ENCODE peak calls at places on chromosome 18, in ten cellular contexts. S is endothelial cell, Q is heart left ventricle, F is left lung, H is esophagus squamous epithelium, P is progenitor cell of endocrine pancreas, J is GM10248, K is GM12865, G is bronchial epithelial cell, X is prostate gland. D is an unnamed sample.

GRCh38 chr18:53018791-53019190 is 678.8 kb downstream of the DCC start:
- DNase-seq in F (no peak), H (no peak), S (no peak), K (no peak), P (no peak), Q (no peak), G (peak), J (no peak), X (no peak), D (no peak)

GRCh38 chr18:55838841-55839240 is 250.8 kb upstream of the TCF4 start:
- DNase-seq in P (no peak), H (no peak), G (peak), Q (no peak), F (no peak), X (no peak), S (no peak), J (no peak), K (no peak), D (no peak)

GRCh38 chr18:28115149-28115550 is 61.8 kb downstream of the CDH2 start:
- DNase-seq in F (no peak), K (no peak), H (no peak), J (no peak), Q (no peak), G (peak), P (no peak), S (no peak), X (no peak), D (no peak)

GRCh38 chr18:48815581-48816324 is 135.0 kb downstream of the SMAD7 start:
- DNase-seq in J (no peak), K (no peak), G (no peak), S (no peak), H (no peak), Q (no peak), X (no peak), F (no peak), P (no peak), D (no peak)

GRCh38 chr18:24986611-24987270 is 365.2 kb downstream of the ZNF521 start:
- DNase-seq in S (no peak), J (no peak), P (no peak), K (no peak), Q (no peak), F (no peak), G (peak), H (no peak), X (no peak), D (no peak)

GRCh38 chr18:13112982-13113381 is 105.6 kb upstream of the LDLRAD4 start:
- DNase-seq in S (peak), P (peak), G (peak), H (no peak), Q (peak), J (no peak), X (no peak), K (no peak), F (no peak), D (no peak)

GRCh38 chr18:41906528-41907256 is 48.3 kb upstream of the PIK3C3 start:
- DNase-seq in F (no peak), G (peak), X (no peak), K (peak), P (no peak), S (no peak), Q (no peak), H (no peak), J (peak), D (no peak)

GRCh38 chr18:58639751-58640427 is 11.0 kb upstream of the ALPK2 start:
- DNase-seq in F (no peak), P (no peak), K (peak), G (peak), H (no peak), J (no peak), S (no peak), Q (no peak), X (no peak), D (no peak)

GRCh38 chr18:71036783-71037182 is 747.9 kb downstream of the SOCS6 start:
- DNase-seq in G (peak), S (no peak), Q (no peak), K (no peak), P (no peak), J (no peak), X (no peak), F (no peak), H (no peak), D (no peak)

GRCh38 chr18:21991081-21991534 is 178.3 kb upstream of the GATA6 start:
- DNase-seq in H (no peak), P (no peak), J (no peak), S (no peak), F (no peak), Q (no peak), K (no peak), G (no peak), X (no peak), D (no peak)

GRCh38 chr18:70132999-70133398 is 72.5 kb downstream of the RTTN start:
- DNase-seq in X (peak), S (no peak), H (no peak), F (no peak), J (no peak), G (peak), K (no peak), Q (no peak), P (no peak), D (no peak)

GRCh38 chr18:48798334-48799197 is 152.2 kb downstream of the SMAD7 start:
- DNase-seq in P (no peak), S (no peak), X (no peak), K (no peak), F (no peak), Q (peak), J (no peak), G (no peak), H (no peak), D (peak)

GRCh38 chr18:73707035-73707434 is 440.6 kb downstream of the FBXO15 start:
- DNase-seq in H (no peak), K (no peak), F (no peak), S (no peak), P (no peak), X (no peak), G (peak), J (no peak), Q (no peak), D (no peak)

GRCh38 chr18:12744103-12744502 is 41.3 kb downstream of the PSMG2 start:
- DNase-seq in P (no peak), J (peak), G (peak), Q (no peak), H (no peak), F (no peak), X (no peak), S (no peak), K (peak), D (no peak)

GRCh38 chr18:5582849-5583667 is 39.3 kb upstream of the EPB41L3 start:
- DNase-seq in H (no peak), J (no peak), S (no peak), X (no peak), Q (no peak), K (no peak), F (no peak), P (no peak), G (no peak), D (no peak)

GRCh38 chr18:22432672-22433137 is 15.0 kb upstream of the CTAGE1 start:
- DNase-seq in J (no peak), Q (peak), K (no peak), S (no peak), P (no peak), G (peak), F (no peak), X (no peak), H (no peak), D (peak)

GRCh38 chr18:2424420-2424819 is 146.9 kb downstream of the METTL4 start:
- DNase-seq in F (no peak), K (no peak), J (no peak), G (peak), Q (no peak), S (no peak), H (no peak), P (no peak), X (no peak), D (no peak)

GRCh38 chr18:74534981-74535649 is 815 bp downstream of the CNDP1 start:
- DNase-seq in Q (no peak), F (no peak), K (peak), P (no peak), X (no peak), S (no peak), H (no peak), J (no peak), G (no peak), D (no peak)

GRCh38 chr18:32346667-32347066 is 124.0 kb downstream of the GAREM1 start:
- DNase-seq in S (no peak), K (no peak), H (no peak), X (no peak), P (no peak), J (no peak), F (no peak), Q (no peak), G (no peak), D (no peak)

GRCh38 chr18:1104265-1104792 is 199.7 kb downstream of the ADCYAP1 start:
- DNase-seq in X (no peak), H (no peak), K (no peak), F (no peak), G (no peak), J (no peak), Q (no peak), S (no peak), P (no peak), D (no peak)

GRCh38 chr18:67516432-67517223 is at the start of gene DSEL:
- DNase-seq in P (peak), X (peak), J (peak), F (peak), K (peak), H (peak), S (peak), Q (peak), G (peak), D (peak)

GRCh38 chr18:71239111-71239624 is 950.3 kb downstream of the SOCS6 start:
- DNase-seq in Q (no peak), X (no peak), S (no peak), P (no peak), K (no peak), J (no peak), G (no peak), H (no peak), F (no peak), D (no peak)

GRCh38 chr18:48942554-48943261 is 8.1 kb downstream of the SMAD7 start:
- DNase-seq in X (no peak), Q (no peak), J (no peak), F (no peak), K (no peak), G (peak), S (no peak), H (no peak), P (peak), D (no peak)

GRCh38 chr18:71012789-71013188 is 723.9 kb downstream of the SOCS6 start:
- DNase-seq in F (no peak), H (no peak), Q (no peak), J (no peak), G (no peak), X (no peak), P (no peak), K (no peak), S (no peak), D (no peak)

GRCh38 chr18:2310824-2311349 is 260.4 kb downstream of the METTL4 start:
- DNase-seq in X (no peak), J (no peak), P (no peak), G (no peak), F (no peak), S (no peak), K (no peak), Q (no peak), H (no peak), D (no peak)

GRCh38 chr18:74281011-74281638 is 10.6 kb downstream of the CYB5A start:
- DNase-seq in F (no peak), S (no peak), G (no peak), Q (no peak), P (no peak), X (no peak), J (peak), H (no peak), K (no peak), D (no peak)

GRCh38 chr18:39772155-39772919 is 2182.7 kb upstream of the PIK3C3 start:
- DNase-seq in G (peak), P (no peak), K (no peak), F (no peak), Q (no peak), H (no peak), J (no peak), X (no peak), S (no peak), D (no peak)

GRCh38 chr18:56161604-56162003 is 476.8 kb downstream of the TXNL1 start:
- DNase-seq in F (no peak), P (no peak), J (no peak), G (no peak), X (no peak), S (no peak), H (no peak), Q (no peak), K (no peak), D (no peak)

GRCh38 chr18:67966224-67966623 is 449.7 kb upstream of the DSEL start:
- DNase-seq in H (no peak), G (no peak), J (no peak), X (no peak), S (no peak), K (no peak), F (no peak), Q (no peak), P (no peak), D (no peak)

GRCh38 chr18:111292-112014 is 46.9 kb upstream of the USP14 start:
- DNase-seq in F (peak), S (peak), P (peak), X (peak), Q (peak), K (peak), H (no peak), J (peak), G (peak), D (no peak)

GRCh38 chr18:80249217-80250093 is 2.1 kb upstream of the PARD6G start:
- DNase-seq in G (peak), X (no peak), Q (no peak), P (no peak), K (no peak), J (no peak), H (no peak), S (no peak), F (no peak), D (no peak)

GRCh38 chr18:72700961-72701710 is 157.0 kb upstream of the CBLN2 start:
- DNase-seq in S (no peak), F (no peak), P (no peak), H (no peak), J (no peak), X (no peak), G (peak), Q (no peak), K (peak), D (no peak)

GRCh38 chr18:22165603-22166069 is 3.8 kb upstream of the GATA6 start:
- DNase-seq in H (no peak), S (peak), P (no peak), F (no peak), G (no peak), J (no peak), K (no peak), X (no peak), Q (no peak), D (no peak)

GRCh38 chr18:70289351-70290330 is 796 bp downstream of the SOCS6 start:
- DNase-seq in X (peak), J (peak), G (no peak), P (peak), F (peak), K (peak), Q (peak), H (no peak), S (peak), D (no peak)

GRCh38 chr18:51235011-51235789 is 37.7 kb upstream of the MEX3C start:
- DNase-seq in F (no peak), G (peak), S (no peak), P (no peak), K (peak), J (peak), Q (no peak), H (no peak), X (no peak), D (no peak)

DNA sequence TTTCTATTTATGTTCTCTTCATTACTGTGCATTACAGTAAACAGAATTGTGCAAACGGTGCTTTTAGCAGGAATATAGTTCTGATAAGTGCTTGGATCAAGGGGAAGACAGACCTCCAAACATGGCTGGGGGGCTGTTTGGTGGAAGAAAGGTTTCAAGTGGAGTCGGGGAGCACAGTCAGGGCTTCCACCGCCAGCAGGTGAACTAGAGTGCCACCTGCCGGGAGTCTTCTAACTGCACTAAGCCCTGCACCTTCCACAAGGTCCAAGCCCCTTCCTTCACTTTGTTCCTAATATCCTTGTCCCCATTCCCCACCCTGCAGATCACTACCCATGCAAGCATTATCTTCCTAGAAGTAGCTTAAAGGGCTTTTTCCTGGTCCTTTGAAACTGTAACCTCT is 11.1 kb downstream of the ONECUT2 start:
- DNase-seq in J (no peak), G (peak), K (peak), Q (no peak), S (peak), P (no peak), X (no peak), F (no peak), H (no peak), D (no peak)
- TF ChIP-seq CTCF in J (peak), G (peak), K (peak), Q (peak), S (peak), P (peak), X (no peak), F (peak), H (peak), D (no peak)

DNA sequence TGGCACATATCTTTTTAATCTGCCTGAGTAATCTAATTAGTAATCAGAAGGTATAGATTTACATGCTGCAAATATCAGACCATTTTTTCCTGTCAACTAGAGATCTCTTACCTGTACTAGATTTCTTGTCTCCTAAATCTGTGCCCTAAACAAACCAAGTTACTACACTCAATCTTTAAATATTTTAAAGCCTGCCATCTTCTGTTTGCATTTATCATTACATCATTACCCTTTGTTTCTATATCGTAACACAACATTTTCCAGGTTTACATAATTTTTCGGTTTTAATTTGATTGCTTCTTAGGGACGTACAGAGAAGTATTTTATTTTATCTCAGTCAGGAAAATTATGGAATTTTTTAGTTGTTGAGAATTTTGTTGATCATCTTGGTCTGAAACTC is 25.7 kb downstream of the PSMA8 start:
- DNase-seq in K (no peak), X (no peak), P (no peak), H (no peak), Q (no peak), J (peak), G (peak), S (no peak), F (no peak), D (no peak)
- TF ChIP-seq CTCF in K (peak), X (no peak), P (no peak), H (peak), Q (peak), J (peak), G (no peak), S (no peak), F (no peak), D (no peak)

GRCh38 chr18:43396266-43396665 is 119.0 kb upstream of the SYT4 start:
- DNase-seq in G (peak), H (no peak), X (no peak), Q (no peak), J (no peak), F (no peak), S (peak), P (no peak), K (no peak), D (no peak)
- TF ChIP-seq CTCF in G (peak), H (no peak), X (no peak), Q (no peak), J (no peak), F (no peak), S (peak), P (peak), K (no peak), D (no peak)

DNA sequence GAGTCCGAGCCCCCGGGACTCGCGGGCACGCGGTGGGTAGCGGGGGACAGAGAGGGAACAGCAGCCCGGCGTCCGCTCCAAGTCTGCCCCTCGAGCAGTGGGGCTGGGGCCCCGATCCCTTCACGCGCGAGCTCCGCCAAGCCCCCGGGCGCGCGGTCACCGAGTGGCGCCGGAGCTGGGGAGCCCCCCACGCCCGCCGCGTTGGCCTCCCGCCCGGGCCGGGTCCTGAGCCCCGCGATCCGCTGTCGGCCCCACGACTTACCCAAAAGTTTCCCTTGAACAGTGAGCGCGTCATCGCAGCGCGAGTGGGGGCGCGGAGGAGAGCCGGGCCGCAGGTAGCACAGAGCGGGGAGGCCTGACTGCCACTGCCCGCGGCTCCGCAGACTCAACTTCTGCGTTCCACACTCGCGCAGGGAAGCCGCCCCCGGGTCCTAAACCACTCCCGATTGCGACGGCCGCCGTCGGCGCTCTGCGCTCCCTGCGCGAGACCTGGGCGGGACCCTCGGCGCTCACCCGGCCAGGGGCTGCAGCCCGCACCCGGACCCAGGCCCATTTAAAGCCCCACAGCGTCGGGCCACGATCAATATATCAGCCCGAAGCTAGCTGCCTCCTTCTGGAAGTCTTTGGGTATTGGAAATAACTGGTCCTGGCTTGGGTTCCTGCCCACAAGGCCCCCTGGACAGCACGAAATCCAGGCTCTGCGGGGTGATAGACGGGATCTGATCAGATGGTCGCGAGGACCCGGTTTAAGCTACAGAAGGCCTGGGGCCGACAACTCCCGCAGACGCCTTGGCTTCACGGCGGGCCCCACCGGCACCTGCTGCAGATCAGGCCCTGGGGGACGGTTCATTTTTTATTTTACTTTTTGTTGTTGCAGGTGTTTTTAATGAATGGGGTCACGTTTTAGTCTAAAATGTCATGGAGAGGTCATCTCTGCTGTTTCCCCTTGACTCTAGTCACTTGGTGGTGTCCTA is at the start of gene PSTPIP2:
- DNase-seq in S (peak), K (peak), G (no peak), P (peak), F (peak), J (peak), H (no peak), Q (peak), X (peak), D (peak)
- TF ChIP-seq CTCF in S (no peak), K (no peak), G (no peak), P (peak), F (no peak), J (no peak), H (no peak), Q (no peak), X (no peak), D (no peak)

GRCh38 chr18:65725421-65726050 is 25.3 kb upstream of the CDH7 start:
- DNase-seq in S (peak), F (no peak), Q (no peak), X (peak), K (peak), G (peak), P (peak), J (no peak), H (no peak), D (no peak)
- TF ChIP-seq CTCF in S (peak), F (no peak), Q (peak), X (no peak), K (no peak), G (peak), P (peak), J (peak), H (no peak), D (no peak)

GRCh38 chr18:23587220-23587642 is 925 bp upstream of the NPC1 start:
- DNase-seq in G (no peak), J (no peak), X (no peak), Q (peak), S (no peak), F (no peak), K (peak), P (no peak), H (no peak), D (no peak)

GRCh38 chr18:23585007-23585871 is 1.1 kb downstream of the NPC1 start:
- DNase-seq in J (no peak), X (peak), H (no peak), P (no peak), F (no peak), S (peak), K (peak), G (peak), Q (no peak), D (no peak)

GRCh38 chr18:23584019-23584970 is 2.0 kb downstream of the NPC1 start:
- DNase-seq in J (no peak), F (no peak), H (no peak), Q (no peak), P (no peak), G (no peak), S (no peak), K (no peak), X (no peak), D (no peak)

GRCh38 chr18:23585897-23586248 is 433 bp downstream of the NPC1 start:
- DNase-seq in X (no peak), P (no peak), S (no peak), G (no peak), H (no peak), K (no peak), F (no peak), J (no peak), Q (no peak), D (no peak)

GRCh38 chr18:23586249-23587196 is at the start of gene NPC1:
- DNase-seq in F (peak), Q (peak), G (peak), J (peak), P (peak), H (peak), K (peak), S (peak), X (peak), D (peak)
- TF ChIP-seq CTCF in F (peak), Q (peak), G (peak), J (peak), P (peak), H (peak), K (peak), S (peak), X (peak), D (no peak)

D was measured in omental fat pad.